ENCODE peak calls at places on chromosome 5, in four cellular contexts. P is SK-N-SH, K is neuronal stem cell, W is keratinocyte. N is an unnamed sample.

GRCh38 chr5:119328753-119329602 is 26.8 kb upstream of the TNFAIP8 start:
- DNase-seq in P (no peak), W (no peak), K (no peak), N (no peak)

GRCh38 chr5:35717718-35718117 is 100.1 kb downstream of the SPEF2 start:
- DNase-seq in K (no peak), P (no peak), W (no peak), N (peak)

GRCh38 chr5:54766748-54767147 is 218.6 kb downstream of the ESM1 start:
- DNase-seq in W (no peak), K (no peak), P (no peak), N (no peak)

GRCh38 chr5:137310051-137310730 is 188.9 kb downstream of the SPOCK1 start:
- DNase-seq in P (no peak), K (no peak), W (peak), N (no peak)

GRCh38 chr5:137374110-137374853 is 124.8 kb downstream of the SPOCK1 start:
- DNase-seq in P (peak), W (no peak), K (no peak), N (no peak)

GRCh38 chr5:101942321-101942882 is 353.7 kb downstream of the SLCO4C1 start:
- DNase-seq in W (no peak), P (peak), K (peak), N (peak)

GRCh38 chr5:80864706-80865435 is 95.3 kb upstream of the RASGRF2 start:
- DNase-seq in W (no peak), K (no peak), P (no peak), N (no peak)

GRCh38 chr5:73480500-73480899 is 17.7 kb upstream of the BTF3 start:
- DNase-seq in P (no peak), W (no peak), K (no peak), N (no peak)

GRCh38 chr5:158380661-158381060 is 521.7 kb upstream of the CLINT1 start:
- DNase-seq in W (peak), K (no peak), P (no peak), N (peak)

GRCh38 chr5:84494453-84494852 is 109.8 kb upstream of the EDIL3 start:
- DNase-seq in W (no peak), P (no peak), K (no peak), N (no peak)

GRCh38 chr5:149221731-149222342 is 49.8 kb upstream of the AFAP1L1 start:
- DNase-seq in W (no peak), K (no peak), P (no peak), N (no peak)

GRCh38 chr5:139982157-139982974 is 60.7 kb downstream of the NRG2 start:
- DNase-seq in K (peak), W (peak), P (peak), N (no peak)

GRCh38 chr5:170353946-170354345 is 35.2 kb downstream of the KCNMB1 start:
- DNase-seq in K (no peak), W (no peak), P (peak), N (no peak)
- H3K4me3 ChIP-seq in K (no peak), W (no peak), P (peak), N (no peak)

GRCh38 chr5:169219961-169220360 is 81.0 kb downstream of the SLIT3 start:
- DNase-seq in P (no peak), W (no peak), K (no peak), N (no peak)
- H3K27ac ChIP-seq in P (peak), W (no peak), K (no peak), N (no peak)

GRCh38 chr5:134100283-134101011 is 14.0 kb upstream of the TCF7 start:
- DNase-seq in W (no peak), P (peak), K (no peak), N (peak)

GRCh38 chr5:134103397-134103796 is 11.1 kb upstream of the TCF7 start:
- DNase-seq in P (no peak), K (no peak), W (no peak), N (no peak)

GRCh38 chr5:134103998-134104612 is 10.4 kb upstream of the TCF7 start:
- DNase-seq in W (no peak), K (no peak), P (no peak), N (no peak)

GRCh38 chr5:134099939-134100282 is 14.6 kb upstream of the TCF7 start:
- DNase-seq in P (no peak), W (no peak), K (no peak), N (peak)

GRCh38 chr5:134101686-134102439 is 12.6 kb upstream of the TCF7 start:
- DNase-seq in P (peak), K (no peak), W (no peak), N (peak)
- H3K9ac ChIP-seq in P (no peak), K (peak), W (no peak), N (no peak)

GRCh38 chr5:134503937-134504437 is 21.5 kb upstream of the JADE2 start:
- DNase-seq in K (no peak), W (no peak), P (no peak), N (no peak)

GRCh38 chr5:134507495-134507894 is 18.0 kb upstream of the JADE2 start:
- DNase-seq in K (no peak), W (no peak), P (no peak), N (no peak)

GRCh38 chr5:134508521-134509195 is 16.8 kb upstream of the JADE2 start:
- DNase-seq in W (no peak), P (no peak), K (no peak), N (no peak)

GRCh38 chr5:134504629-134505300 is 20.7 kb upstream of the JADE2 start:
- DNase-seq in K (no peak), W (no peak), P (no peak), N (no peak)

GRCh38 chr5:134506054-134507039 is 19.1 kb upstream of the JADE2 start:
- DNase-seq in P (no peak), K (no peak), W (no peak), N (peak)
- H3K4me3 ChIP-seq in P (no peak), K (no peak), W (no peak), N (peak)

GRCh38 chr5:42889311-42889933 is 77.7 kb upstream of the SELENOP start:
- DNase-seq in W (peak), K (peak), P (peak), N (peak)

GRCh38 chr5:42887094-42887493 is 75.4 kb upstream of the SELENOP start:
- DNase-seq in W (peak), K (no peak), P (no peak), N (no peak)

GRCh38 chr5:42888771-42889170 is 77.1 kb upstream of the SELENOP start:
- DNase-seq in P (no peak), K (no peak), W (no peak), N (no peak)

GRCh38 chr5:42886612-42887011 is 74.9 kb upstream of the SELENOP start:
- DNase-seq in P (no peak), W (no peak), K (no peak), N (no peak)

DNA sequence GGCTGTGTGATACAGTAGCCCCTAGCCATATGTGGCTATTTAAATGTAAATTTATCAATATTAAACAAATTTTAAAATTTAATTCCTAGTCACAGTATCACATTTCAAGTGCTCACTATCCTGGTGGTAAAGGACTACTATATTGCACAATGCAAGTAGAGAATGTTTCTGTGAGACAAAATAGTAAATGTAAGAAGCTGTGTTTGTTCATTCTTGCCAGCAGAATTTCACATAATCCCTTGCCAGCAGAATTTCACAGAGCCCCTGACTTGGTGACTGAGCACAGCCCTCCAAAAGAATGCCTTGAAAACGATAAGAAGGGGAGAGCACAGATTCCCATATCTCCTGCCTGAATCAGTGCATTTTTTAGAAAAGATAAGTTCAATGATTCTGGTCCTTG is 75.9 kb upstream of the SELENOP start:
- DNase-seq in P (no peak), W (no peak), K (no peak), N (no peak)
- H3K27ac ChIP-seq in P (no peak), W (no peak), K (no peak), N (no peak)

GRCh38 chr5:122311888-122312669 is at the start of gene SNCAIP:
- DNase-seq in K (peak), W (no peak), P (peak), N (peak)
- H3K9ac ChIP-seq in K (peak), W (peak), P (no peak), N (no peak)

N was measured in endodermal cell.